ENCODE peak calls at places on chromosomes 12 and 14, in six cellular contexts. E is HepG2, K is right lobe of liver, W is astrocyte of the cerebellum, Q is AG04450, I is dorsolateral prefrontal cortex. C is an unnamed sample.

GRCh38 chr12:89138048-89138852 is 214.1 kb downstream of the DUSP6 start:
- DNase-seq in E (no peak), K (no peak), W (no peak), Q (no peak), I (no peak), C (no peak)

GRCh38 chr12:5620896-5621295 is 189.0 kb downstream of the NTF3 start:
- DNase-seq in E (no peak), K (no peak), W (no peak), Q (no peak), I (no peak), C (no peak)

GRCh38 chr12:58728397-58728796 is 191.9 kb downstream of the LRIG3 start:
- DNase-seq in E (no peak), K (no peak), W (no peak), Q (no peak), I (no peak), C (no peak)

GRCh38 chr12:53737494-53737808 is 10.2 kb upstream of the CALCOCO1 start:
- DNase-seq in E (no peak), K (no peak), W (no peak), Q (no peak), I (no peak), C (no peak)

GRCh38 chr12:90449611-90450010 is 505.4 kb downstream of the CCER1 start:
- DNase-seq in E (no peak), K (no peak), W (no peak), Q (no peak), I (no peak), C (no peak)

GRCh38 chr12:11508699-11509098 is 113.3 kb upstream of the PRB2 start:
- DNase-seq in E (no peak), K (no peak), W (peak; percentile 47), Q (no peak), I (no peak), C (peak; percentile 22)

GRCh38 chr12:108833355-108833733 is 24.0 kb downstream of the SSH1 start:
- DNase-seq in E (no peak), K (no peak), W (peak; percentile 67), Q (no peak), I (no peak), C (no peak)

GRCh38 chr14:103031956-103032355 is 25.4 kb downstream of the CDC42BPB start:
- DNase-seq in E (no peak), K (no peak), W (no peak), Q (no peak), I (no peak), C (no peak)

GRCh38 chr12:92506460-92506859 is 196.3 kb upstream of the PLEKHG7 start:
- DNase-seq in E (no peak), K (no peak), W (no peak), Q (no peak), I (no peak), C (no peak)

DNA sequence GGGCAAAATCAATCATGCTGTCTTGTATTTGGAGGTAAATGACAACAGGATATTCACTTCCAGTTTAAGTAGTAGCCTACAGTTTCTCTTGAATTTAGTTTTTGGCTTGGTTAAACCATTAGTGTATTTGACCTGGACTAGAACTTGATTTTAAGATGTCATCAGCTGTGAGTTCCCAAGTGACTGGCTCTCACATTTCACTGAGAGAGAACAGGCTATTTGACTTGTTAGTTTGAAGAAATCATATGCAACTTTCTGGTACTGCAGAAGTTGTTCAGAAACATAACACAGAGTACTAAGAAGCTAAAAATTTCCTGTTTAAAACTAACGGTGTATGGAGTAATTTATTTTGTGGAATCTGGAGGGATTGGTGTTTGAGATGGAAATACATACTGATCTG is 22.3 kb downstream of the MNAT1 start:
- DNase-seq in E (no peak), K (no peak), W (no peak), Q (no peak), I (no peak), C (peak; percentile 56)
- H3K4me3 ChIP-seq in E (no peak overlapping the region), K (no peak overlapping the region), W (no peak overlapping the region), Q (no peak overlapping the region), I (no peak overlapping the region), C (no peak overlapping the region)

DNA sequence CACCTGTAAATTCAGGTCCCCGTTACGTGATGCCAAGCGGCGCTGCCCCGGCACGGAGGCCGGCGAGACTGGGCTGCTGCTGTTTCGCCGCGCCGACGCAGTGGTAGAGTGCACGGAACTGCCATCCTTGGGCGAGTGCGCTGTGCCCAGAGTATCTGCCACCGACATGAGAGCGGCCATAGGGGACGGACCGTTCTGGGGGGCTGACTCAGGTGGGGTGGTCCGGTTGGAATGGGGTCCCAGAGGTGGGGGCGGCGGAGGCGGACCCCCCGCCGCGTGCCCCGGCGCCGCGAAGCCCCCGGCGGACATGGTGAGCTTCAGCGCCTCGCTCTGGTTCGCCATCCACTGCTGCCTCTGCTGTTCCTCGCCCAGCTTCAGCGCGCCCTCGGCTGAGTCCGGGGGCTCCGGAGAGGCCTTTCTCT is 2.8 kb downstream of the IRF2BPL start:
- DNase-seq in E (no peak), K (no peak), W (no peak), Q (no peak), I (no peak), C (no peak)
- H3K4me3 ChIP-seq in E (peak overlapping the region; percentile 85), K (peak overlapping the region; percentile 92), W (peak overlapping the region; percentile 71), Q (peak overlapping the region; percentile 94), I (peak overlapping the region; percentile 74), C (peak overlapping the region; percentile 87)

GRCh38 chr12:45244561-45245348 is 28.9 kb downstream of the ANO6 start:
- DNase-seq in E (no peak), K (no peak), W (no peak), Q (no peak), I (no peak), C (no peak)
- H3K4me3 ChIP-seq in E (no peak overlapping the region), K (no peak overlapping the region), W (no peak overlapping the region), Q (no peak overlapping the region), I (no peak overlapping the region), C (no peak overlapping the region)

DNA sequence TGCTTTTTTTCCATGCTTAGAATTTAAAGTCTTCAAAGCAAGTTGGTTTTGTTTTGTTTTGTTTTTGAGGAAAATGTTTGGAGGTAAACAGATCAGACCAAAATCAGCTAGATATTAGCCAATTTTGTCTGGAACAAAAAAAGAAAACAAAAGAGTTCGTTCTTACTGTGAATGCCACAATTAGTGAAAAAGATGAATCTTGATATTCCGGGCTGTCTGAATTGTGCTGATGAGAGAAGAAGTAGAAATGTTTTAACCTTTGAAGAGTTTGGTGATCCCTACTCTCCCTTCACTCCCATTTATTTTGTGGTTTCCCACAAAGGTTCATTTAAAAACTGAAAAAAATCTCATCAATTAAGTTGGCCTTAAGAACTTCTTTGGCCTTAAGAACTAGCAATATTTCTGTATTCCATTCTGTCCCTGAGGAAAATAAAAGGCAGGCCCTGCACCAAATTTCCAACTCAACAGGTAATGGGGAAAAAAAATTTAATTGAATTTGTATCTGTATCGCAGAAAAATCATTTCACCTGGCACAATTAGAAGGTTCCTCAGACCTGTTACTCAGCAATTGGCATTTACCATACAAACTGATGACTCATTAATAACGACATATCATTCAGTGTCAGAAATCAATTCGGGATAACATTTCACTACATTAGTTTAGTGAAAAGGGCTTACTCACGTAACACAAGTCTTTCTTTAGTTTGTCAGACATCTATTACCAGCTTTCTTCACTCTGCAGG is 562 bp upstream of the GLIPR1L2 start:
- DNase-seq in E (no peak), K (no peak), W (no peak), Q (no peak), I (no peak), C (no peak)
- H3K4me3 ChIP-seq in E (no peak overlapping the region), K (peak overlapping the region; percentile 47), W (peak overlapping the region; percentile 49), Q (peak overlapping the region; percentile 47), I (peak overlapping the region; percentile 51), C (peak overlapping the region; percentile 56)

GRCh38 chr12:120119395-120119973 is 2.9 kb upstream of the RAB35 start:
- DNase-seq in E (peak; percentile 36), K (no peak), W (no peak), Q (peak; percentile 82), I (no peak), C (no peak)
- H3K4me3 ChIP-seq in E (no peak overlapping the region), K (no peak overlapping the region), W (no peak overlapping the region), Q (no peak overlapping the region), I (no peak overlapping the region), C (no peak overlapping the region)

C was measured in skeletal muscle cell.